ENCODE peak calls at places on chromosome 17, in seven cellular contexts. C, X, J, S, M, K and P are unnamed samples. For H3K4me1, the result is how much of the 10 kb centered on the place peaks cover.

GRCh38 chr17:61064087-61064951 is 335.3 kb upstream of the TBX2 start:
- DNase-seq in J (no peak), C (no peak), M (no peak), K (no peak), X (peak), S (no peak), P (no peak)

GRCh38 chr17:41734949-41735313 is 488 bp upstream of the HAP1 start:
- DNase-seq in K (peak), M (no peak), X (no peak), S (no peak), J (no peak), C (no peak), P (no peak)

GRCh38 chr17:31412511-31412910 is 21.0 kb downstream of the RAB11FIP4 start:
- DNase-seq in C (no peak), J (no peak), M (no peak), S (no peak), K (no peak), X (no peak), P (no peak)

GRCh38 chr17:32275060-32276042 is 9.7 kb downstream of the RHBDL3 start:
- DNase-seq in X (peak), C (no peak), M (peak), K (peak), S (no peak), J (peak), P (no peak)

GRCh38 chr17:31476525-31477416 is 85.3 kb downstream of the RAB11FIP4 start:
- DNase-seq in X (no peak), S (no peak), M (no peak), K (no peak), J (no peak), C (peak), P (no peak)

GRCh38 chr17:39738568-39738901 is 797 bp downstream of the GRB7 start:
- DNase-seq in S (peak), C (peak), M (no peak), J (peak), K (peak), X (no peak), P (peak)

GRCh38 chr17:50559674-50560184 is 786 bp upstream of the CACNA1G start:
- DNase-seq in M (peak), S (no peak), J (peak), C (peak), X (peak), K (peak), P (peak)

GRCh38 chr17:82061047-82061925 is 4.3 kb downstream of the DUS1L start:
- DNase-seq in M (no peak), X (no peak), J (no peak), K (peak), S (no peak), C (no peak), P (no peak)

GRCh38 chr17:81417049-81417878 is 22.0 kb downstream of the BAHCC1 start:
- DNase-seq in C (no peak), K (no peak), J (no peak), M (no peak), X (no peak), S (no peak), P (no peak)

GRCh38 chr17:44788139-44788538 is 29.4 kb downstream of the ADAM11 start:
- DNase-seq in S (no peak), X (no peak), M (no peak), C (no peak), J (no peak), K (no peak), P (no peak)

GRCh38 chr17:74490716-74491115 is 24.3 kb downstream of the CD300A start:
- DNase-seq in K (no peak), J (no peak), C (no peak), M (no peak), X (no peak), S (no peak), P (no peak)

GRCh38 chr17:76781056-76781982 is 43.4 kb downstream of the MFSD11 start:
- DNase-seq in J (no peak), M (no peak), C (no peak), K (peak), X (no peak), S (peak), P (no peak)

GRCh38 chr17:56185491-56185890 is 32.2 kb downstream of the ANKFN1 start:
- DNase-seq in C (no peak), M (no peak), S (no peak), K (no peak), X (peak), J (no peak), P (no peak)

GRCh38 chr17:42953669-42954068 is 10.6 kb downstream of the AARSD1 start:
- DNase-seq in K (no peak), M (no peak), X (no peak), S (no peak), C (peak), J (no peak), P (no peak)

GRCh38 chr17:49707246-49707607 is 537 bp downstream of the SLC35B1 start:
- DNase-seq in M (no peak), X (peak), S (peak), J (no peak), C (no peak), K (peak), P (peak)

GRCh38 chr17:5283531-5284315 is 1.6 kb downstream of the RABEP1 start:
- DNase-seq in M (no peak), J (no peak), S (no peak), X (peak), K (no peak), C (no peak), P (peak)

GRCh38 chr17:65774787-65775186 is 213.3 kb upstream of the AXIN2 start:
- DNase-seq in M (no peak), C (no peak), X (no peak), K (peak), J (no peak), S (no peak), P (no peak)

GRCh38 chr17:80005360-80006338 is 30.0 kb downstream of the TBC1D16 start:
- DNase-seq in K (peak), X (peak), C (peak), S (peak), J (peak), M (peak), P (peak)

GRCh38 chr17:8955560-8955959 is 9.9 kb downstream of the PIK3R5 start:
- DNase-seq in X (no peak), S (no peak), K (no peak), M (no peak), J (no peak), C (no peak), P (no peak)

GRCh38 chr17:19654342-19654886 is 5.9 kb downstream of the ALDH3A2 start:
- DNase-seq in K (no peak), X (no peak), S (no peak), C (no peak), J (no peak), M (no peak), P (no peak)

GRCh38 chr17:79695293-79696158 is 35.2 kb upstream of the ENPP7 start:
- DNase-seq in X (no peak), K (no peak), M (no peak), S (no peak), J (no peak), C (no peak), P (no peak)

GRCh38 chr17:55458977-55459376 is 37.3 kb upstream of the MMD start:
- DNase-seq in J (peak), M (peak), C (no peak), S (no peak), K (no peak), X (peak), P (no peak)

GRCh38 chr17:69773081-69773480 is 301.9 kb upstream of the KCNJ16 start:
- DNase-seq in X (peak), S (no peak), C (no peak), J (no peak), M (no peak), K (no peak), P (no peak)

GRCh38 chr17:27241346-27241946 is 52.5 kb upstream of the WSB1 start:
- DNase-seq in S (no peak), C (no peak), J (peak), X (no peak), M (peak), K (peak), P (no peak)

GRCh38 chr17:34300652-34301390 is 15.3 kb downstream of the CCL11 start:
- DNase-seq in C (no peak), S (no peak), M (no peak), X (peak), J (no peak), K (no peak), P (no peak)

GRCh38 chr17:70365098-70365583 is 195.8 kb downstream of the KCNJ2 start:
- DNase-seq in M (no peak), J (no peak), K (no peak), C (no peak), X (peak), S (no peak), P (no peak)

GRCh38 chr17:34269969-34270368 is at the start of gene CCL7:
- DNase-seq in M (no peak), C (no peak), S (no peak), J (no peak), K (no peak), X (peak), P (no peak)

GRCh38 chr17:80474231-80474932 is 2.0 kb downstream of the NPTX1 start:
- DNase-seq in C (no peak), J (peak), M (peak), K (no peak), X (peak), S (no peak), P (peak)

GRCh38 chr17:75105269-75106080 is 4.3 kb upstream of the ARMC7 start:
- DNase-seq in M (no peak), K (peak), C (peak), S (no peak), X (peak), J (peak), P (no peak)

GRCh38 chr17:44005865-44006580 is 1.6 kb downstream of the NAGS start:
- DNase-seq in S (peak), J (peak), M (no peak), X (peak), C (peak), K (peak), P (peak)

DNA sequence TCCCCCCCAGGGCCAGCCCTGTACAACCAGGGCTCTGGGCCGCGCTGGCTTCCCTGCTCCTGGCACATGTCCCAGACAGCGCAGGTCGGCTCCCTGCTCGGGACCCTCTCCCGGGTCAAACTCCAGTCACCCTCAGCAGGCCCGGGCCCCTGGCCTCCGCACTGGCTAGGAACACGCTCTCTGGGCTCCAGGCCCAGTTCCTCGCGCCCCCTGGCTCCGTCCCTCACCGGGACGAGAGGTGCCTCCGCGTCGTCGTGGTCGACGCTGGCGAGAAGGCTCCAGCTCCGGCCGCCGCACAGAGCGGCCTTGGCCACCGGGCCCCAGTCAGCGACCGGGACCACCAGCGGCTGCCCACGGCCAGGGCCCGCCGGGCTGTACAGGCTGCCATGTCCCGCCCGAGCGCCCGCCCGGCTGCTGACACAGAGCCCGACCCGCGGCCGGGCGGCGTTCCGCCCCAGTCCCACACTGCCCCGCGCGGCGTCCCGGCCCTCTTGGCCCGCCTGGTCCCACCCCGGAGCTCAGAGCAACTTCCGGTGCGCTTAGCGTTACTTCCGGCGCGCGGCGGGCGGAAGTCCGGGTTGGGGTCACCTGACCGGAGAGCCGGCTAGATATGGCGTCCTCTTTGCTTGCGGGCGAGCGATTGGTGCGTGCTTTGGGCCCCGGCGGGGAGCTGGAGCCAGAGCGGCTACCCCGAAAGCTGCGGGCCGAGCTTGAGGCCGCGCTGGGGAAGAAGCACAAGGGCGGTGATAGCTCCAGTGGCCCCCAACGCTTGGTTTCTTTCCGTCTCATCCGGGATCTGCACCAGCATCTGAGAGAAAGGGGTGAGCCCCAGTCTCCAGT is at the start of gene POLDIP2:
- DNase-seq in M (peak), X (peak), K (peak), S (peak), J (peak), C (peak), P (peak)
- H3K27ac ChIP-seq in M (peak), X (peak), K (peak), S (peak), J (peak), C (peak), P (peak)

GRCh38 chr17:57519800-57520199 is 225.3 kb downstream of the CCDC182 start:
- DNase-seq in C (no peak), K (no peak), J (no peak), M (no peak), S (no peak), X (no peak), P (no peak)
- H3K4me1 ChIP-seq in C (under half), K (under half), J (half or more), M (half or more), S (under half), X (under half), P (under half)

DNA sequence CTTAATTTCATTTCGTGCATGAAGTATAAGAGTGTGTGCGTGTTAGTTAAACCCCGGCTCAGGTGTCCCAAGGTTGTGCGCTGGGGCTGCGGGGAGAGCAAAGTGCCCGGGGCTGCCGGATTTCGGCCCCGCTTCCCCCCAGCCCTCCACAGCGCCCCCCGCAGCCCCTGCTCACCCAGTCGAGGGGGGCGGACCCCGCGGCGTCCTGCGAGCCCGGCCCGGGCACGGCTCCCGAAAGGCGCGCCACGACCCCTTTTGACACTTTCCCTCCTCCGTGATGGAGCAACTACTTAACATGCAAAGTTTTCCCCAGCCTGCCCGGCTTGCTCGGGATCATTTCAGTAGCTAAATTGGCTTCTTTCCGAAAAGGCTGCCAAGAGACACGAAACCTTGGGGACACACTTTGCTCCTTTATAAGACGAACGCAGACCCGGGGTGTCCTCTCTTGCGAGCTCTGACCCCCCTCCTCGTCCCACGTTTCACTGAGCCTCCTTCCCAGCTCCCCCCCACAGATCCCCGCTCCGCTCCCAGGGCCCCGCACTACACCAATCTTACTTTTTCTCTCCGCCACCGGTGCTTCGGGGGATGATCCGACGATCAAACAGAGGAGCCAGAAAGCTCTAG is 589 bp downstream of the C17orf58 start:
- DNase-seq in C (peak), K (peak), X (peak), M (no peak), J (no peak), S (no peak), P (no peak)
- H3K4me3 ChIP-seq in C (peak), K (peak), X (peak), M (no peak), J (peak), S (peak), P (peak)

GRCh38 chr17:59154335-59154720 is 658 bp downstream of the SKA2 start:
- DNase-seq in K (peak), X (peak), S (no peak), M (no peak), J (peak), C (peak), P (peak)

GRCh38 chr17:59151007-59151406 is 4.0 kb downstream of the SKA2 start:
- DNase-seq in K (no peak), C (no peak), X (no peak), J (no peak), M (no peak), S (no peak), P (peak)

GRCh38 chr17:59151591-59151990 is 3.4 kb downstream of the SKA2 start:
- DNase-seq in S (no peak), K (no peak), M (no peak), J (no peak), X (peak), C (no peak), P (no peak)

GRCh38 chr17:59154721-59155438 is at the start of gene SKA2:
- DNase-seq in K (peak), C (peak), J (peak), S (peak), M (no peak), X (peak), P (no peak)

DNA sequence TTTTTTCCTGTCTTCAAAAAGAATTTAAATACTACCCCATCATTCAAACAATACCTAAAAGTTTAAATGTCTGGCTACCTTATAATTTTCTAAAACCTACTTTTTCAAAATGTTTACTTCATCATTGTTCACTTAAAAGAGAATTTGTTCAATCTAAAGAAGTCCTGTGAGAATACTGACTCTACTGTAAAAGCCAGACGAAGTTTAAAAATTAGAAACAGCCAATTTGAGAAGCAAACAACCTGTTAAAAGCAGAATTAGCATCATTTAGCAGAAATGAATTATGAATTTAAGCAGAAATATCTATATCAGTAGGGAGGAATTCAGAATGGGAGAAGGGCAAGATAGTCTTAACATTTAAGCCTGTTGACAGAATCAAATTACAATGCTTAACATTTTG is 2.1 kb downstream of the SKA2 start:
- DNase-seq in C (no peak), X (no peak), J (no peak), K (no peak), M (no peak), S (no peak), P (no peak)
- H3K27ac ChIP-seq in C (no peak), X (no peak), J (peak), K (no peak), M (no peak), S (no peak), P (peak)

GRCh38 chr17:59371426-59372099 is 40.1 kb downstream of the YPEL2 start:
- DNase-seq in C (no peak), S (no peak), M (no peak), J (no peak), X (peak), K (no peak), P (no peak)

GRCh38 chr17:59370580-59371299 is 39.3 kb downstream of the YPEL2 start:
- DNase-seq in M (no peak), S (no peak), K (peak), C (no peak), X (no peak), J (no peak), P (no peak)

GRCh38 chr17:59372138-59372751 is 40.8 kb downstream of the YPEL2 start:
- DNase-seq in M (no peak), K (no peak), S (no peak), C (peak), X (peak), J (no peak), P (no peak)

GRCh38 chr17:59375858-59376257 is 44.4 kb downstream of the YPEL2 start:
- DNase-seq in C (no peak), J (no peak), S (no peak), K (no peak), X (no peak), M (no peak), P (no peak)

DNA sequence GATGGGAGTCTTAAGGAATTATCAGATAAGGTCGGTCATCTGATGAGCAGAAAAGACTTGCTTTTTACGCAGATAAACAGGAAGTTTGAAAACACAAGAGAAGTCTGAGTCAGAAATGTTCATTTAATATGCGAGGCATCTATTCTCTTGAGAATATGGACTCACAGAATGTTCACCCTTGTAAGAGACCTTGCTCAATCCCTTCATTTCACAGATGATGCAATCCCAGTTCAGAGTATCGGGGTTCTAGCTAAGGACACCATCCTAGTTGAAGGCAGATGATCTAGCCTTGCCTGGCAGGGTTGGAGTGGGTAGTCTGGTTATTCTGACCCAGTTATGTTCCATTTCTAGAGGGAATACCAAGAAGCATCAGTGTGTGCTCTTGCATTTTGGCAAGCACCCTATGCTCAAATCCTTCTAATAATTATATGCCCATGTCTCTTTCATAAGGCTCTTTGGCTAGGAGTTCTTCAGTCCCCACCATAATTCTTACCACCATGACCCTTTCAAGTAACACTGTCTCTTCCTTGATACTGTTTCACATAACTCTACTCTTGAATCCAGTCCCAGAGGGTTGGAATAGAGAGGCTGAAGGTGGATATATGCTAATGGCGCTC is 42.5 kb downstream of the YPEL2 start:
- DNase-seq in C (no peak), S (no peak), X (peak), M (no peak), K (no peak), J (no peak), P (no peak)
- H3K4me1 ChIP-seq in C (half or more), S (under half), X (under half), M (under half), K (under half), J (under half), P (half or more)